ENCODE peak calls at places on chromosomes 12 and 14, in five cellular contexts. V is occipital lobe; K is Ammon's horn; O is effector memory CD4-positive, alpha-beta T cell; I is cardiac fibroblast. G is an unnamed sample.

GRCh38 chr14:74549588-74549987 is 56.0 kb downstream of the ISCA2 start:
- DNase-seq in K (no peak), V (no peak), O (no peak), I (no peak), G (no peak)

GRCh38 chr14:101721951-101722661 is 39.4 kb upstream of the PPP2R5C start:
- DNase-seq in K (no peak), V (no peak), I (peak), O (peak), G (peak)

GRCh38 chr14:99884834-99885648 is 91.8 kb downstream of the EML1 start:
- DNase-seq in V (no peak), O (no peak), K (peak), I (peak), G (peak)

GRCh38 chr14:104765517-104765916 is 12.6 kb downstream of the SIVA1 start:
- DNase-seq in O (no peak), K (no peak), V (no peak), I (no peak), G (no peak)

GRCh38 chr14:36227802-36228201 is 51.3 kb upstream of the PTCSC3 start:
- DNase-seq in K (no peak), O (no peak), I (peak), V (no peak), G (no peak)

GRCh38 chr12:91316161-91316759 is 133.6 kb upstream of the DCN start:
- DNase-seq in K (no peak), V (no peak), I (no peak), O (no peak), G (no peak)

GRCh38 chr12:26768611-26769603 is 64.1 kb downstream of the ITPR2 start:
- DNase-seq in K (no peak), O (no peak), I (no peak), V (no peak), G (no peak)

GRCh38 chr14:36477266-36477665 is 42.8 kb downstream of the NKX2-1 start:
- DNase-seq in I (no peak), V (no peak), K (no peak), O (no peak), G (no peak)

GRCh38 chr12:91870872-91871707 is 274.6 kb downstream of the BTG1 start:
- DNase-seq in I (no peak), V (no peak), O (no peak), K (no peak), G (no peak)

G was measured in HFFc6.